ENCODE peak calls at places on chromosomes 6 and 20, in five cellular contexts. B, J, I, A and K are unnamed samples.
A peak's percentile ranks its signal among the peaks of the same experiment; 100 is the strongest.

GRCh38 chr6:154123567-154123966 is 84.5 kb downstream of the OPRM1 start:
- DNase-seq in A (no peak), I (no peak), B (no peak), J (no peak), K (no peak)

GRCh38 chr6:23601811-23602340 is 524.1 kb upstream of the NRSN1 start:
- DNase-seq in J (no peak), B (no peak), A (no peak), I (no peak), K (no peak)

GRCh38 chr6:30223339-30223738 is 10.1 kb upstream of the TRIM26 start:
- DNase-seq in I (no peak), A (no peak), B (no peak), J (no peak), K (no peak)

GRCh38 chr20:19079536-19080299 is 132.7 kb upstream of the SLC24A3 start:
- DNase-seq in A (no peak), B (no peak), J (no peak), I (peak; percentile 3), K (no peak)

GRCh38 chr6:35600659-35601125 is 88.0 kb upstream of the TULP1 start:
- DNase-seq in I (no peak), A (no peak), B (no peak), J (no peak), K (no peak)

GRCh38 chr6:137775192-137775591 is 91.9 kb upstream of the TNFAIP3 start:
- DNase-seq in B (no peak), A (no peak), J (no peak), I (no peak), K (no peak)

GRCh38 chr6:41536884-41537347 is 9.3 kb upstream of the FOXP4 start:
- DNase-seq in B (no peak), A (peak; percentile 93), J (peak; percentile 88), I (no peak), K (no peak)

GRCh38 chr20:24992420-24993205 is at the start of gene APMAP:
- DNase-seq in B (peak; percentile 99), A (peak; percentile 98), J (peak; percentile 97), I (peak; percentile 89), K (peak; percentile 96)

GRCh38 chr20:4748847-4749246 is 27.1 kb downstream of the PRND start:
- DNase-seq in I (no peak), J (no peak), B (no peak), A (no peak), K (no peak)

GRCh38 chr6:101711518-101711917 is 318.0 kb downstream of the GRIK2 start:
- DNase-seq in B (no peak), I (no peak), A (no peak), J (no peak), K (no peak)

GRCh38 chr6:141153563-141153962 is 979.2 kb upstream of the GJE1 start:
- DNase-seq in J (no peak), A (no peak), I (no peak), B (no peak), K (no peak)

GRCh38 chr6:38262041-38262440 is 377.7 kb downstream of the BTBD9 start:
- DNase-seq in A (no peak), I (peak; percentile 74), B (no peak), J (no peak), K (peak; percentile 7)

GRCh38 chr6:162999575-163000285 is 272.0 kb downstream of the PACRG start:
- DNase-seq in A (no peak), J (no peak), I (peak; percentile 76), B (no peak), K (no peak)

GRCh38 chr6:149445573-149445972 is 39.2 kb downstream of the ZC3H12D start:
- DNase-seq in B (peak; percentile 47), I (no peak), A (no peak), J (no peak), K (no peak)

GRCh38 chr6:75431379-75431778 is 62.2 kb downstream of the FILIP1 start:
- DNase-seq in I (peak; percentile 54), J (no peak), B (no peak), A (no peak), K (no peak)

GRCh38 chr6:143965503-143966171 is 42.4 kb downstream of the PLAGL1 start:
- DNase-seq in B (no peak), A (no peak), I (peak; percentile 71), J (no peak), K (no peak)

GRCh38 chr6:160810238-160810637 is 108.2 kb downstream of the PLG start:
- DNase-seq in B (no peak), A (no peak), I (no peak), J (no peak), K (no peak)

GRCh38 chr6:31815025-31815838 is at the start of the genes HSPA1A and HSPA1L:
- DNase-seq in I (peak; percentile 95), B (peak; percentile 94), A (peak; percentile 95), J (peak; percentile 93), K (peak; percentile 97)

GRCh38 chr6:143097224-143097795 is 36.6 kb downstream of the AIG1 start:
- DNase-seq in J (no peak), A (no peak), B (no peak), I (no peak), K (no peak)

GRCh38 chr20:20552076-20552475 is 160.4 kb downstream of the RALGAPA2 start:
- DNase-seq in J (no peak), B (no peak), A (no peak), I (no peak), K (no peak)

GRCh38 chr6:109690373-109690739 is 646 bp downstream of the AK9 start:
- DNase-seq in A (peak; percentile 76), I (no peak), B (peak; percentile 94), J (peak; percentile 73), K (peak; percentile 61)

GRCh38 chr20:58130574-58130973 is 97.9 kb downstream of the ANKRD60 start:
- DNase-seq in A (no peak), J (no peak), I (no peak), B (no peak), K (no peak)

GRCh38 chr6:87641065-87641692 is 51.2 kb downstream of the ORC3 start:
- DNase-seq in I (no peak), A (no peak), B (no peak), J (no peak), K (no peak)

GRCh38 chr6:122476131-122476530 is 4.5 kb upstream of the SERINC1 start:
- DNase-seq in I (peak; percentile 57), A (no peak), B (no peak), J (no peak), K (no peak)
- TF ChIP-seq CTCF in I (peak; percentile 52), A (no peak), B (no peak), J (peak; percentile 34), K (peak; percentile 19)

GRCh38 chr20:53959849-53960585 is 110.4 kb downstream of the BCAS1 start:
- DNase-seq in B (no peak), I (peak; percentile 15), A (no peak), J (no peak), K (no peak)

GRCh38 chr20:53956013-53956715 is 114.2 kb downstream of the BCAS1 start:
- DNase-seq in I (no peak), A (no peak), B (no peak), J (no peak), K (no peak)

GRCh38 chr20:53957421-53958172 is 112.8 kb downstream of the BCAS1 start:
- DNase-seq in I (no peak), A (no peak), J (no peak), B (no peak), K (no peak)

GRCh38 chr20:53960586-53961386 is 109.6 kb downstream of the BCAS1 start:
- DNase-seq in A (no peak), J (no peak), I (no peak), B (no peak), K (no peak)

DNA sequence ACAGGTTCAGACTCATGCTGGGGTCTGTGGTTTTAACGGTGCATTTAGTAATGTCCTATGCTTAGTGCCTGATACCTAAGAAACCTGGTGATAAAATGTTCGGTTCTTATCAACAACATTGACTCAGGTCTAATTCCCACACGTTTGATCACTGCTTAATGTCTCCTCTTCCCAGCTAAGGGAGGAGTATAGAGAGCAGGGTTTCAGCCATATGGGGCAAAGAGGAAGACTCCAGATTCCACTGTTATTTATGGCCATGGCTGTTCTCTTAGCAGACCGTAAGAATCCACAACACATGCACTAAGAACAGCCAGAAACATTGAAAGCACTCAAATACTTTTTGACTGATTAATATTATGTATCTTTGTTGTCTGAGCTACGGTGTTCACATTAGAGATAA is 112.2 kb downstream of the BCAS1 start:
- DNase-seq in J (no peak), A (no peak), B (no peak), I (no peak), K (no peak)
- H3K4me3 ChIP-seq in J (no peak overlapping the region), A (no peak overlapping the region), B (no peak overlapping the region), I (no peak overlapping the region), K (no peak overlapping the region)

GRCh38 chr6:25171301-25171700 is 107.9 kb upstream of the CARMIL1 start:
- DNase-seq in A (no peak), J (no peak), I (no peak), B (no peak), K (no peak)
- H3K4me1 ChIP-seq in A (peaks cover 26% of the 10 kb centered on the region), J (peaks cover 22% of the 10 kb centered on the region), I (peaks cover 15% of the 10 kb centered on the region), B (no peaks in the 10 kb centered on the region), K (peaks cover 30% of the 10 kb centered on the region)

DNA sequence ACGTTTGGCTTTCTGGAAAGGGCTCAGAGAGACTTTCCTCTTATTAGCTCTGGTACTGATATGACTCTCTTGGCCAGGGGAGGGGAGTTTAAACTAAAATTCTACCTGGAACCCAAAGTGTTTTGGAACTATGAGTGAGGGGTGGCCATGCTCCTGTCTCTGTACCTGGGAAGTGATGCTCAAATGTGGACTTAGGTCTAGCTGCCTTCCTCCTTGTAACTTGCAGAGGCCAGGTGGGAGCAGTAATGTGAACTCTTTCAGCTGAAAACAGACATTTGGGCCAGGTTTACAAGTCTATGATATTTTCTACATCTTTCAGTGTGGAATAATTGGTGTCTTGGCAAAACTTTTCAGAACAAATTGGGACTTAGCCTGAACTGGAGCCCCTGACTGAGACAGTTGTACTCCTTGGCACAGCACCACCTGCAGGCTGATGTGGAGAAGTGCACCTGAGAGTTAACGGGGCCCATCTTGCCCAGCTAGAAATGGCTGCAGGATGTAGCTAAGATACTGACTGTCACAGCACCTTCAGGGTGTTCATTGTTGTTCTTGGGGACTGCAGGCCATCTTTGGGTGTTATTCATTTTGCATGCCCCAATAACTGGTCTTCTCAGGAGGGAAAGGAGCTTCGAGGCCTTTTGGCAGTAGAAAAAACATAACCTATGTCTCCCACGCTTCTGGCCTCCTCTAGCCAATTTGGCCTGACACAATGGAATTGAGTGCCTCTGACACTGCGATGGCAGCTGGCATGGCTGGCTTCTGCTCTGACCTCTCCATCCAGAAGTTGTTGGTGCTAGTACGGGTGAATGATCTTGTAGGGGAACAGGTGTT is 37.1 kb downstream of the CD109 start:
- DNase-seq in A (peak; percentile 59), J (peak; percentile 53), I (peak; percentile 82), B (peak; percentile 82), K (peak; percentile 72)
- TF ChIP-seq CTCF in A (peak; percentile 17), J (peak; percentile 66), I (peak; percentile 97), B (peak; percentile 70), K (peak; percentile 87)